ENCODE peak calls at places on chromosomes 4 and X, in nine cellular contexts. P is spleen, X is lower lobe of right lung, T is pancreas, A is fibroblast of lung, M is uterus, W is psoas muscle, U is left lung, Y is left ventricle myocardium inferior. E is an unnamed sample.

GRCh38 chrX:38864165-38864564 is 62.9 kb downstream of the MID1IP1 start:
- DNase-seq in A (peak; percentile 59), P (no peak), W (no peak), Y (no peak), M (no peak), U (no peak), T (no peak), X (no peak), E (no peak)

GRCh38 chr4:101367201-101367600 is 19.9 kb upstream of the PPP3CA start:
- DNase-seq in Y (no peak), U (no peak), A (peak; percentile 97), W (no peak), M (no peak), P (no peak), T (no peak), X (no peak), E (no peak)

GRCh38 chr4:126611900-126612299 is 1020.9 kb upstream of the INTU start:
- DNase-seq in M (no peak), W (no peak), P (no peak), X (no peak), U (no peak), Y (no peak), T (no peak), A (peak; percentile 49), E (no peak)

GRCh38 chr4:24080871-24081270 is 191.0 kb upstream of the PPARGC1A start:
- DNase-seq in W (no peak), U (no peak), M (no peak), X (no peak), Y (no peak), T (no peak), P (no peak), A (no peak), E (no peak)

GRCh38 chr4:3407171-3407771 is 34.5 kb upstream of the HGFAC start:
- DNase-seq in W (no peak), T (no peak), X (no peak), Y (no peak), P (peak; percentile 62), M (no peak), A (no peak), U (no peak), E (no peak)

GRCh38 chrX:100928660-100929613 is at the start of gene XKRX:
- DNase-seq in Y (peak; percentile 20), T (peak; percentile 72), X (peak; percentile 75), U (peak; percentile 78), A (peak; percentile 18), P (peak; percentile 81), M (peak; percentile 19), W (peak; percentile 31), E (peak; percentile 32)

GRCh38 chr4:38641796-38642195 is 22.2 kb upstream of the KLF3 start:
- DNase-seq in P (no peak), U (no peak), W (no peak), Y (no peak), X (no peak), M (no peak), T (no peak), A (no peak), E (no peak)

GRCh38 chrX:155216940-155217450 is 735 bp downstream of the VBP1 start:
- DNase-seq in U (no peak), Y (no peak), P (no peak), A (no peak), T (no peak), W (no peak), X (no peak), M (no peak), E (no peak)

GRCh38 chrX:87526281-87526680 is 8.7 kb downstream of the KLHL4 start:
- DNase-seq in P (no peak), A (no peak), Y (no peak), M (no peak), W (no peak), U (no peak), X (no peak), T (no peak), E (no peak)

GRCh38 chrX:102697506-102697905 is 14.7 kb upstream of the GPRASP2 start:
- DNase-seq in P (no peak), W (no peak), Y (no peak), U (no peak), M (no peak), X (no peak), A (peak; percentile 21), T (no peak), E (no peak)

GRCh38 chrX:24561121-24561520 is 86.0 kb downstream of the PCYT1B start:
- DNase-seq in T (no peak), P (no peak), U (no peak), A (no peak), X (no peak), Y (no peak), M (no peak), W (no peak), E (no peak)

GRCh38 chr4:139085141-139085540 is 69.6 kb downstream of the NOCT start:
- DNase-seq in P (no peak), W (no peak), X (no peak), A (peak; percentile 16), U (no peak), M (no peak), Y (no peak), T (no peak), E (no peak)

GRCh38 chr4:159722052-159722451 is 619.2 kb downstream of the RAPGEF2 start:
- DNase-seq in X (no peak), W (no peak), Y (no peak), T (no peak), P (peak; percentile 73), A (no peak), U (no peak), M (no peak), E (no peak)

GRCh38 chr4:1002131-1002630 is 9.0 kb upstream of the SLC26A1 start:
- DNase-seq in P (no peak), T (no peak), X (peak; percentile 76), A (no peak), Y (no peak), W (peak; percentile 64), M (peak; percentile 50), U (no peak), E (no peak)

GRCh38 chr4:25090516-25090915 is 59.8 kb upstream of the LGI2 start:
- DNase-seq in A (peak; percentile 62), U (no peak), Y (no peak), W (no peak), P (no peak), M (no peak), X (no peak), T (no peak), E (no peak)

GRCh38 chr4:155383541-155383940 is 6.8 kb upstream of the MAP9 start:
- DNase-seq in Y (no peak), X (no peak), U (no peak), W (no peak), T (no peak), A (no peak), P (no peak), M (no peak), E (no peak)

DNA sequence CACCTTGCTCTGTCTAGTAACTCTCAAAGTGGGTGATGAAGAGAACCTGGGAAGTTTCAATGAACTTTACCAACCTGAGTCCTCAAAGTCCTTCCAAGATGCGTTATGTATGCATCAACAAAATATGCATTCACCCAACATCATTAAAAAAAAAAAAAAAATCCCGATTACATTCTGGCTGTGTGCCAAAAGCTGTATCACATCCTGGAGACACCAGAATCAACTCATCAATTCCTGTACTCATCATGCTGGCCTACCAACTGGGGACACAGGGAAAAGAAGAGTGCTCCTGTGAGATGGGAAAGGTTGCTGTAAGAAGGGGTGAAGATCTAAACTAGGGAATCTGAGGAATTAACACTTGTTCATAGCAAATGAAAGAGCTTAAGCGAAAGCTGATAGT is 16.5 kb downstream of the UNC5C start:
- DNase-seq in P (no peak), A (no peak), U (no peak), W (no peak), T (no peak), Y (no peak), X (no peak), M (no peak), E (no peak)
- H3K27ac ChIP-seq in P (no peak overlapping the region), A (no peak overlapping the region), U (no peak overlapping the region), W (no peak overlapping the region), T (no peak overlapping the region), Y (no peak overlapping the region), X (no peak overlapping the region), M (no peak overlapping the region), E (no peak overlapping the region)

GRCh38 chrX:45557390-45557789 is 356.7 kb upstream of the DIPK2B start:
- DNase-seq in P (no peak), Y (no peak), W (no peak), M (no peak), A (no peak), T (no peak), X (no peak), U (no peak), E (no peak)
- TF ChIP-seq CTCF in P (no peak), Y (peak; percentile 12), W (peak; percentile 31), M (no peak), A (no peak), T (no peak), X (no peak), U (no peak), E (peak; percentile 27)

GRCh38 chr4:184397516-184398163 is 76.7 kb downstream of the IRF2 start:
- DNase-seq in X (no peak), Y (no peak), T (no peak), U (no peak), M (no peak), A (no peak), W (no peak), P (no peak), E (peak; percentile 72)

GRCh38 chr4:184395451-184395917 is 78.9 kb downstream of the IRF2 start:
- DNase-seq in A (no peak), X (no peak), W (no peak), M (no peak), P (no peak), U (no peak), Y (no peak), T (no peak), E (no peak)

GRCh38 chr4:184396001-184396400 is 78.3 kb downstream of the IRF2 start:
- DNase-seq in W (no peak), Y (no peak), T (no peak), P (no peak), M (no peak), A (no peak), X (no peak), U (no peak), E (peak; percentile 16)

GRCh38 chr4:184398741-184399504 is 75.4 kb downstream of the IRF2 start:
- DNase-seq in A (no peak), M (no peak), W (peak; percentile 41), Y (no peak), P (no peak), U (no peak), X (no peak), T (no peak), E (peak; percentile 73)

GRCh38 chr4:184396570-184397515 is 77.5 kb downstream of the IRF2 start:
- DNase-seq in X (no peak), A (no peak), P (no peak), Y (no peak), M (no peak), U (no peak), T (no peak), W (no peak), E (no peak)
- H3K4me1 ChIP-seq in X (peaks cover 46% of the 10 kb centered on the region), A (peaks cover 10% of the 10 kb centered on the region), P (peaks cover 26% of the 10 kb centered on the region), Y (peaks cover 92% of the 10 kb centered on the region), M (no peaks in the 10 kb centered on the region), U (peaks cover 8% of the 10 kb centered on the region), T (no peaks in the 10 kb centered on the region), W (peaks cover 62% of the 10 kb centered on the region), E (peaks cover 50% of the 10 kb centered on the region)

DNA sequence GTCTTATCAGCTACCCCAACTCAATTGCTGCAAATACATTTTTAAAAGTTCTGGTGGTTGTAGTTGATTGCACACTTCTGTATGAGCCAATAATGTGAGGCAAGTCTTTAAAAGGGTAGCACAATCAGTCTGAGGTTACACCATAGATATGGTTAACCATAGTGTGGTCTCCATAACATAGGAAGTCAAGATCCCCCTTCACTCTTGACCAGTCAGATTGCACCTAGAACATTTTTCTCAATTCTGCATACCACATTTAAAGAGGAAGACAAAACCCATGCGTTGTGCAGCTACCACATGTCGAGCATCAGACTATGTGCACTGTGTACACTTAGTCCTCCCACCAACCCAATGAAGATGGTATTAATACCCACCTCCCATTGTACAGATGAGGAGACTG is 26.5 kb upstream of the CYBB start:
- DNase-seq in T (no peak), A (no peak), W (no peak), Y (no peak), U (no peak), X (no peak), P (no peak), M (no peak), E (no peak)
- H3K27ac ChIP-seq in T (no peak overlapping the region), A (no peak overlapping the region), W (no peak overlapping the region), Y (no peak overlapping the region), U (peak overlapping the region; percentile 84), X (no peak overlapping the region), P (peak overlapping the region; percentile 62), M (no peak overlapping the region), E (no peak overlapping the region)

E was measured in adrenal gland.